ENCODE peak calls at places on chromosome 3, in four cellular contexts. F, Q, D and X are unnamed samples.

GRCh38 chr3:124685481-124685880 is 44.8 kb upstream of the UMPS start:
- ATAC-seq in F (no peak), Q (no peak), D (no peak), X (no peak)

GRCh38 chr3:173690542-173690941 is 293.0 kb downstream of the NLGN1 start:
- ATAC-seq in F (no peak), Q (no peak), D (no peak), X (no peak)

GRCh38 chr3:120645083-120645800 is 36.8 kb downstream of the HGD start:
- ATAC-seq in F (no peak), Q (no peak), D (no peak), X (no peak)

GRCh38 chr3:107001635-107002034 is 375.6 kb upstream of the CCDC54 start:
- ATAC-seq in F (no peak), Q (no peak), D (no peak), X (no peak)

GRCh38 chr3:131470377-131470776 is 32.4 kb downstream of the MRPL3 start:
- ATAC-seq in F (no peak), Q (no peak), D (peak), X (peak)

GRCh38 chr3:55620361-55621025 is 133.4 kb upstream of the WNT5A start:
- ATAC-seq in F (no peak), Q (no peak), D (no peak), X (no peak)

GRCh38 chr3:9955611-9956352 is 3.6 kb upstream of the PRRT3 start:
- ATAC-seq in F (peak), Q (no peak), D (no peak), X (no peak)

GRCh38 chr3:152524198-152525140 is 255.7 kb downstream of the MBNL1 start:
- ATAC-seq in F (no peak), Q (no peak), D (peak), X (no peak)

GRCh38 chr3:197709135-197709534 is 27.6 kb downstream of the RUBCN start:
- ATAC-seq in F (no peak), Q (no peak), D (no peak), X (no peak)

GRCh38 chr3:146466596-146466995 is 2.8 kb downstream of the PLSCR2 start:
- ATAC-seq in F (no peak), Q (no peak), D (no peak), X (no peak)

GRCh38 chr3:110314512-110315114 is 757.0 kb upstream of the NECTIN3 start:
- ATAC-seq in F (no peak), Q (peak), D (peak), X (peak)

GRCh38 chr3:37387462-37387861 is 213.1 kb upstream of the LRRFIP2 start:
- ATAC-seq in F (no peak), Q (no peak), D (no peak), X (no peak)

GRCh38 chr3:58099850-58100249 is 91.6 kb downstream of the FLNB start:
- ATAC-seq in F (no peak), Q (no peak), D (no peak), X (no peak)

GRCh38 chr3:112856537-112856936 is 9.9 kb upstream of the CD200R1L start:
- ATAC-seq in F (no peak), Q (no peak), D (no peak), X (no peak)

GRCh38 chr3:45008117-45008516 is 18.0 kb upstream of the CLEC3B start:
- ATAC-seq in F (no peak), Q (no peak), D (no peak), X (no peak)

GRCh38 chr3:33420966-33421365 is 19.2 kb downstream of the UBP1 start:
- ATAC-seq in F (no peak), Q (no peak), D (no peak), X (no peak)

GRCh38 chr3:184567924-184568590 is 6.5 kb downstream of the EPHB3 start:
- ATAC-seq in F (no peak), Q (no peak), D (no peak), X (no peak)

GRCh38 chr3:146554168-146554760 is 9.9 kb upstream of the PLSCR1 start:
- ATAC-seq in F (no peak), Q (no peak), D (peak), X (peak)

GRCh38 chr3:69442771-69443197 is 56.9 kb upstream of the FRMD4B start:
- ATAC-seq in F (no peak), Q (no peak), D (peak), X (peak)

GRCh38 chr3:61847784-61848462 is 286.6 kb downstream of the PTPRG start:
- ATAC-seq in F (peak), Q (peak), D (no peak), X (no peak)

GRCh38 chr3:65234499-65234898 is 546.7 kb upstream of the ADAMTS9 start:
- ATAC-seq in F (no peak), Q (no peak), D (no peak), X (no peak)

GRCh38 chr3:112466041-112466440 is 33.2 kb downstream of the BTLA start:
- ATAC-seq in F (no peak), Q (no peak), D (no peak), X (no peak)